ENCODE peak calls at places on chromosomes 7 and 10, in ten cellular contexts. One of them, this sample, is unnamed.

GRCh38 chr7:42274052-42274451 is 37.0 kb upstream of the GLI3 start:
- DNase-seq in sigmoid colon: no peak
- DNase-seq in tibial nerve: no peak
- DNase-seq in CD8-positive, alpha-beta memory T cell: no peak
- DNase-seq in left ventricle myocardium inferior: no peak
- DNase-seq in GM06990: no peak
- DNase-seq in small intestine: no peak
- DNase-seq in AG04450: peak; percentile 3
- DNase-seq in ascending aorta: no peak
- DNase-seq in foreskin fibroblast: peak; percentile 6
- DNase-seq in this sample: no peak

GRCh38 chr7:41792099-41792498 is 89.2 kb upstream of the INHBA start:
- DNase-seq in sigmoid colon: no peak
- DNase-seq in tibial nerve: no peak
- DNase-seq in CD8-positive, alpha-beta memory T cell: no peak
- DNase-seq in left ventricle myocardium inferior: no peak
- DNase-seq in GM06990: no peak
- DNase-seq in small intestine: no peak
- DNase-seq in AG04450: no peak
- DNase-seq in ascending aorta: no peak
- DNase-seq in foreskin fibroblast: peak; percentile 41
- DNase-seq in this sample: no peak

GRCh38 chr10:46536781-46537180 is 19.7 kb downstream of the GPRIN2 start:
- DNase-seq in sigmoid colon: peak; percentile 49
- DNase-seq in tibial nerve: no peak
- DNase-seq in CD8-positive, alpha-beta memory T cell: no peak
- DNase-seq in left ventricle myocardium inferior: no peak
- DNase-seq in GM06990: no peak
- DNase-seq in small intestine: no peak
- DNase-seq in AG04450: no peak
- DNase-seq in ascending aorta: no peak
- DNase-seq in foreskin fibroblast: no peak
- DNase-seq in this sample: no peak

GRCh38 chr10:112349521-112350085 is 24.3 kb upstream of the ACSL5 start:
- DNase-seq in sigmoid colon: no peak
- DNase-seq in tibial nerve: no peak
- DNase-seq in CD8-positive, alpha-beta memory T cell: no peak
- DNase-seq in left ventricle myocardium inferior: no peak
- DNase-seq in GM06990: no peak
- DNase-seq in small intestine: no peak
- DNase-seq in AG04450: no peak
- DNase-seq in ascending aorta: no peak
- DNase-seq in foreskin fibroblast: no peak
- DNase-seq in this sample: no peak

GRCh38 chr10:124935946-124936345 is 6.0 kb upstream of the ZRANB1 start:
- DNase-seq in sigmoid colon: no peak
- DNase-seq in tibial nerve: no peak
- DNase-seq in CD8-positive, alpha-beta memory T cell: no peak
- DNase-seq in left ventricle myocardium inferior: no peak
- DNase-seq in GM06990: no peak
- DNase-seq in small intestine: no peak
- DNase-seq in AG04450: no peak
- DNase-seq in ascending aorta: no peak
- DNase-seq in foreskin fibroblast: peak; percentile 41
- DNase-seq in this sample: no peak

GRCh38 chr10:31707578-31708411 is 220.8 kb downstream of the ARHGAP12 start:
- DNase-seq in sigmoid colon: peak; percentile 80
- DNase-seq in tibial nerve: peak; percentile 46
- DNase-seq in CD8-positive, alpha-beta memory T cell: no peak
- DNase-seq in left ventricle myocardium inferior: peak; percentile 74
- DNase-seq in GM06990: peak; percentile 82
- DNase-seq in small intestine: no peak
- DNase-seq in AG04450: peak; percentile 13
- DNase-seq in ascending aorta: no peak
- DNase-seq in foreskin fibroblast: peak; percentile 73
- DNase-seq in this sample: peak; percentile 64

GRCh38 chr7:45650404-45651055 is 76.4 kb downstream of the ADCY1 start:
- DNase-seq in sigmoid colon: no peak
- DNase-seq in tibial nerve: no peak
- DNase-seq in CD8-positive, alpha-beta memory T cell: no peak
- DNase-seq in left ventricle myocardium inferior: no peak
- DNase-seq in GM06990: no peak
- DNase-seq in small intestine: no peak
- DNase-seq in AG04450: no peak
- DNase-seq in ascending aorta: no peak
- DNase-seq in foreskin fibroblast: no peak
- DNase-seq in this sample: peak; percentile 45

GRCh38 chr10:70379581-70380176 is 2.7 kb downstream of the LRRC20 start:
- DNase-seq in sigmoid colon: no peak
- DNase-seq in tibial nerve: no peak
- DNase-seq in CD8-positive, alpha-beta memory T cell: no peak
- DNase-seq in left ventricle myocardium inferior: no peak
- DNase-seq in GM06990: no peak
- DNase-seq in small intestine: peak; percentile 42
- DNase-seq in AG04450: no peak
- DNase-seq in ascending aorta: no peak
- DNase-seq in foreskin fibroblast: no peak
- DNase-seq in this sample: no peak

GRCh38 chr7:125927556-125927955 is 997.9 kb upstream of the POT1 start:
- DNase-seq in sigmoid colon: no peak
- DNase-seq in tibial nerve: no peak
- DNase-seq in CD8-positive, alpha-beta memory T cell: no peak
- DNase-seq in left ventricle myocardium inferior: no peak
- DNase-seq in GM06990: no peak
- DNase-seq in small intestine: no peak
- DNase-seq in AG04450: no peak
- DNase-seq in ascending aorta: no peak
- DNase-seq in foreskin fibroblast: no peak
- DNase-seq in this sample: no peak
- H3K4me3 ChIP-seq in sigmoid colon: no peak overlapping the region
- H3K4me3 ChIP-seq in tibial nerve: no peak overlapping the region
- H3K4me3 ChIP-seq in CD8-positive, alpha-beta memory T cell: no peak overlapping the region
- H3K4me3 ChIP-seq in left ventricle myocardium inferior: no peak overlapping the region
- H3K4me3 ChIP-seq in GM06990: no peak overlapping the region
- H3K4me3 ChIP-seq in small intestine: no peak overlapping the region
- H3K4me3 ChIP-seq in AG04450: no peak overlapping the region
- H3K4me3 ChIP-seq in ascending aorta: no peak overlapping the region
- H3K4me3 ChIP-seq in foreskin fibroblast: no peak overlapping the region
- H3K4me3 ChIP-seq in this sample: no peak overlapping the region

GRCh38 chr7:148481965-148482626 is 108.5 kb upstream of the C7orf33 start:
- DNase-seq in sigmoid colon: no peak
- DNase-seq in tibial nerve: no peak
- DNase-seq in CD8-positive, alpha-beta memory T cell: no peak
- DNase-seq in left ventricle myocardium inferior: no peak
- DNase-seq in GM06990: no peak
- DNase-seq in small intestine: no peak
- DNase-seq in AG04450: no peak
- DNase-seq in ascending aorta: no peak
- DNase-seq in foreskin fibroblast: no peak
- DNase-seq in this sample: no peak

GRCh38 chr7:148483515-148483914 is 107.1 kb upstream of the C7orf33 start:
- DNase-seq in sigmoid colon: no peak
- DNase-seq in tibial nerve: no peak
- DNase-seq in CD8-positive, alpha-beta memory T cell: no peak
- DNase-seq in left ventricle myocardium inferior: no peak
- DNase-seq in GM06990: no peak
- DNase-seq in small intestine: peak; percentile 81
- DNase-seq in AG04450: no peak
- DNase-seq in ascending aorta: no peak
- DNase-seq in foreskin fibroblast: no peak
- DNase-seq in this sample: no peak

GRCh38 chr7:148481147-148481526 is 109.4 kb upstream of the C7orf33 start:
- DNase-seq in sigmoid colon: no peak
- DNase-seq in tibial nerve: no peak
- DNase-seq in CD8-positive, alpha-beta memory T cell: no peak
- DNase-seq in left ventricle myocardium inferior: no peak
- DNase-seq in GM06990: no peak
- DNase-seq in small intestine: peak; percentile 13
- DNase-seq in AG04450: no peak
- DNase-seq in ascending aorta: no peak
- DNase-seq in foreskin fibroblast: no peak
- DNase-seq in this sample: no peak

GRCh38 chr7:148478551-148478950 is 112.0 kb upstream of the C7orf33 start:
- DNase-seq in sigmoid colon: no peak
- DNase-seq in tibial nerve: no peak
- DNase-seq in CD8-positive, alpha-beta memory T cell: no peak
- DNase-seq in left ventricle myocardium inferior: no peak
- DNase-seq in GM06990: no peak
- DNase-seq in small intestine: no peak
- DNase-seq in AG04450: no peak
- DNase-seq in ascending aorta: no peak
- DNase-seq in foreskin fibroblast: no peak
- DNase-seq in this sample: no peak

GRCh38 chr7:148480479-148481146 is 110.0 kb upstream of the C7orf33 start:
- DNase-seq in sigmoid colon: no peak
- DNase-seq in tibial nerve: no peak
- DNase-seq in CD8-positive, alpha-beta memory T cell: no peak
- DNase-seq in left ventricle myocardium inferior: no peak
- DNase-seq in GM06990: no peak
- DNase-seq in small intestine: no peak
- DNase-seq in AG04450: no peak
- DNase-seq in ascending aorta: no peak
- DNase-seq in foreskin fibroblast: no peak
- DNase-seq in this sample: no peak
- H3K4me3 ChIP-seq in sigmoid colon: no peak overlapping the region
- H3K4me3 ChIP-seq in tibial nerve: no peak overlapping the region
- H3K4me3 ChIP-seq in CD8-positive, alpha-beta memory T cell: no peak overlapping the region
- H3K4me3 ChIP-seq in left ventricle myocardium inferior: no peak overlapping the region
- H3K4me3 ChIP-seq in GM06990: no peak overlapping the region
- H3K4me3 ChIP-seq in small intestine: no peak overlapping the region
- H3K4me3 ChIP-seq in AG04450: no peak overlapping the region
- H3K4me3 ChIP-seq in ascending aorta: no peak overlapping the region
- H3K4me3 ChIP-seq in foreskin fibroblast: no peak overlapping the region
- H3K4me3 ChIP-seq in this sample: no peak overlapping the region

GRCh38 chr7:5626456-5626855 is 155.0 kb downstream of the RNF216 start:
- DNase-seq in sigmoid colon: no peak
- DNase-seq in tibial nerve: no peak
- DNase-seq in CD8-positive, alpha-beta memory T cell: no peak
- DNase-seq in left ventricle myocardium inferior: no peak
- DNase-seq in GM06990: no peak
- DNase-seq in small intestine: no peak
- DNase-seq in AG04450: no peak
- DNase-seq in ascending aorta: no peak
- DNase-seq in foreskin fibroblast: no peak
- DNase-seq in this sample: no peak

GRCh38 chr7:5625938-5626337 is 155.5 kb downstream of the RNF216 start:
- DNase-seq in sigmoid colon: no peak
- DNase-seq in tibial nerve: no peak
- DNase-seq in CD8-positive, alpha-beta memory T cell: no peak
- DNase-seq in left ventricle myocardium inferior: no peak
- DNase-seq in GM06990: no peak
- DNase-seq in small intestine: peak; percentile 28
- DNase-seq in AG04450: peak; percentile 74
- DNase-seq in ascending aorta: no peak
- DNase-seq in foreskin fibroblast: peak; percentile 83
- DNase-seq in this sample: no peak

GRCh38 chr7:5622286-5622685 is 159.2 kb downstream of the RNF216 start:
- DNase-seq in sigmoid colon: no peak
- DNase-seq in tibial nerve: no peak
- DNase-seq in CD8-positive, alpha-beta memory T cell: no peak
- DNase-seq in left ventricle myocardium inferior: no peak
- DNase-seq in GM06990: no peak
- DNase-seq in small intestine: no peak
- DNase-seq in AG04450: no peak
- DNase-seq in ascending aorta: no peak
- DNase-seq in foreskin fibroblast: no peak
- DNase-seq in this sample: no peak

GRCh38 chr7:5622746-5623145 is 158.7 kb downstream of the RNF216 start:
- DNase-seq in sigmoid colon: no peak
- DNase-seq in tibial nerve: no peak
- DNase-seq in CD8-positive, alpha-beta memory T cell: no peak
- DNase-seq in left ventricle myocardium inferior: no peak
- DNase-seq in GM06990: no peak
- DNase-seq in small intestine: no peak
- DNase-seq in AG04450: no peak
- DNase-seq in ascending aorta: no peak
- DNase-seq in foreskin fibroblast: no peak
- DNase-seq in this sample: no peak

DNA sequence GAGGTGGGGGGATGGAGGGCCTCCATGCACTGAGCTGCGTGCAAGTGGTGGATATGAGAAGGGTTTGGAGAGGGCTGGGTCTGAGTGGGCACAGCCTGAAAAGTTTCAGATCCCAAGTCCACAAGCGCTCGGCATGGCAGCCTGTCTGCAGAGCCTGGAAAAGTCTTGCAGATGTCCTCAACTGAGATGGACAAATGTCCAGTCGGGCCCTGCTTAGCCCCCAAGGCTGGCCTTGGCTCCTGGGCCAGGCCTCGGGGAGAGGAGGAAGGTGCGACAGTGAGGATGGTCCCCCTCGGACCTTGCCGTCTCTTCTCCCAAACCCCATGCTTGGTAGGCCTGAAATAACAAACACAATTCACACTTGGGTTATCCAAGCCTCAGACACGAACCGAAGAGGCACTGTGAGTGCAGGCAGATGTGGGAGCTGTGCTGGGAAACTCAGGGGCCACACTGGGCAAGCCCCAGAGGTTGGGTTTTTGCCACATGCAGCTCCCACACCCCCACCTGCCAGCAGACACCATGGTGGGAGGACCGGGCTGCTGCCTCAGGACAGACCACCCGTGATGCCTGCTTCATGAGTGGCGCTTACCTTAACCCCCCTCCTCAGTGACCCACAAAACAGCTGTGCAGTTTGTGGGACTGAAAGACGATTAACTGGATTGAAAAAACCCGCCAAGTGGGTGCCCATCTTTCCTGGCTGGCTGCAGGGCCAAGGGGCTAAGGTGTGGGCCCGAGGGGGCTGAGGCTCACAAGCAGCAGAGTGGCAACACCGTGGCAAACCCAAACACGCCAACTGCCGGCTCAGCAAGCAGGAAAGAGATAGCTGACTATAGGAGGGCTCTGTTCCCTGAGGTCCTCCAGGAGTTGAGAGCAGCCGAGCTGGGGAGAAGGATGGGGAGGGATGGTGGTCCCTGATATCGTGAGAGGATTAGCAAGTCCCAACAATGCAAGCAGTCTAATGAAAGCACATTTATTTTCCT is 156.8 kb downstream of the RNF216 start:
- DNase-seq in sigmoid colon: no peak
- DNase-seq in tibial nerve: no peak
- DNase-seq in CD8-positive, alpha-beta memory T cell: no peak
- DNase-seq in left ventricle myocardium inferior: no peak
- DNase-seq in GM06990: no peak
- DNase-seq in small intestine: no peak
- DNase-seq in AG04450: no peak
- DNase-seq in ascending aorta: no peak
- DNase-seq in foreskin fibroblast: no peak
- DNase-seq in this sample: no peak
- H3K4me3 ChIP-seq in sigmoid colon: no peak overlapping the region
- H3K4me3 ChIP-seq in tibial nerve: no peak overlapping the region
- H3K4me3 ChIP-seq in CD8-positive, alpha-beta memory T cell: no peak overlapping the region
- H3K4me3 ChIP-seq in left ventricle myocardium inferior: no peak overlapping the region
- H3K4me3 ChIP-seq in GM06990: no peak overlapping the region
- H3K4me3 ChIP-seq in small intestine: no peak overlapping the region
- H3K4me3 ChIP-seq in AG04450: no peak overlapping the region
- H3K4me3 ChIP-seq in ascending aorta: no peak overlapping the region
- H3K4me3 ChIP-seq in foreskin fibroblast: no peak overlapping the region
- H3K4me3 ChIP-seq in this sample: no peak overlapping the region

DNA sequence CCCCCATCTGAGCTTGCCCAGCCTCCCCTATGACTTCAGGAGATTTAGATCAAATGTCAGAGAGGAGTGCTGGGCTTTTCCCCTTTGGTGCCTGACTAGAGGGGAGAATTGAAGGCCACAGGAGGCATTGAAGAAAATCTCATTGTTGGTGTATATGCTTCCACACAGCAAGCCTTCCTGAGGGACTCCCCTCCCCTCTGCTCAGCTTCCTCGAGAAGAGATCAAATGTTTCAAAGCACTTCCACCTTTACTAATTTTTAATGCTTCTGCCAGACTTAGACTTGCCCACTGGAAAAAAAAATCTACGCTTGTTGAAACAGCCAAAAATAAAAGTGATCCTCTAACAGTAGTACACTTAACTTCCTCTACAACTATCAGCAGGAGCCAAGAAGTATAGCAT is 79.2 kb downstream of the FZD1 start:
- DNase-seq in sigmoid colon: no peak
- DNase-seq in tibial nerve: no peak
- DNase-seq in CD8-positive, alpha-beta memory T cell: no peak
- DNase-seq in left ventricle myocardium inferior: no peak
- DNase-seq in GM06990: no peak
- DNase-seq in small intestine: no peak
- DNase-seq in AG04450: no peak
- DNase-seq in ascending aorta: no peak
- DNase-seq in foreskin fibroblast: no peak
- DNase-seq in this sample: no peak
- H3K4me3 ChIP-seq in sigmoid colon: no peak overlapping the region
- H3K4me3 ChIP-seq in tibial nerve: no peak overlapping the region
- H3K4me3 ChIP-seq in CD8-positive, alpha-beta memory T cell: no peak overlapping the region
- H3K4me3 ChIP-seq in left ventricle myocardium inferior: no peak overlapping the region
- H3K4me3 ChIP-seq in GM06990: no peak overlapping the region
- H3K4me3 ChIP-seq in small intestine: no peak overlapping the region
- H3K4me3 ChIP-seq in AG04450: no peak overlapping the region
- H3K4me3 ChIP-seq in ascending aorta: no peak overlapping the region
- H3K4me3 ChIP-seq in foreskin fibroblast: no peak overlapping the region
- H3K4me3 ChIP-seq in this sample: no peak overlapping the region

This sample was measured in adrenal gland.